ENCODE peak calls at places on chromosomes 13 and 19, in four cellular contexts. One of them, this sample, is unnamed.

GRCh38 chr13:101210774-101211173 is 205.5 kb downstream of the NALCN start:
- DNase-seq in colonic mucosa: no peak
- DNase-seq in stimulated activated CD4-positive, alpha-beta T cell treated with anti-CD3 and anti-CD28 coated beads, Interleukin-2, amount 100 ng/mL, for 48 hours: no peak
- DNase-seq in activated CD8-positive, alpha-beta memory T cell treated with anti-CD3 and anti-CD28 coated beads for 24 hours: no peak
- DNase-seq in this sample: no peak

GRCh38 chr19:7676376-7676775 is 514 bp upstream of the MCEMP1 start:
- DNase-seq in colonic mucosa: no peak
- DNase-seq in activated CD8-positive, alpha-beta memory T cell treated with anti-CD3 and anti-CD28 coated beads for 24 hours: no peak
- DNase-seq in stimulated activated CD4-positive, alpha-beta T cell treated with anti-CD3 and anti-CD28 coated beads, Interleukin-2, amount 100 ng/mL, for 48 hours: no peak
- DNase-seq in this sample: no peak

GRCh38 chr19:13817615-13818371 is 22.6 kb downstream of the ZSWIM4 start:
- DNase-seq in colonic mucosa: peak; percentile 92
- DNase-seq in stimulated activated CD4-positive, alpha-beta T cell treated with anti-CD3 and anti-CD28 coated beads, Interleukin-2, amount 100 ng/mL, for 48 hours: no peak
- DNase-seq in activated CD8-positive, alpha-beta memory T cell treated with anti-CD3 and anti-CD28 coated beads for 24 hours: peak; percentile 69
- DNase-seq in this sample: no peak

GRCh38 chr19:42349378-42350107 is 24.1 kb downstream of the MEGF8 start:
- DNase-seq in activated CD8-positive, alpha-beta memory T cell treated with anti-CD3 and anti-CD28 coated beads for 24 hours: no peak
- DNase-seq in colonic mucosa: no peak
- DNase-seq in stimulated activated CD4-positive, alpha-beta T cell treated with anti-CD3 and anti-CD28 coated beads, Interleukin-2, amount 100 ng/mL, for 48 hours: no peak
- DNase-seq in this sample: no peak

GRCh38 chr19:16369664-16370576 is 45.3 kb downstream of the KLF2 start:
- DNase-seq in colonic mucosa: no peak
- DNase-seq in activated CD8-positive, alpha-beta memory T cell treated with anti-CD3 and anti-CD28 coated beads for 24 hours: no peak
- DNase-seq in stimulated activated CD4-positive, alpha-beta T cell treated with anti-CD3 and anti-CD28 coated beads, Interleukin-2, amount 100 ng/mL, for 48 hours: no peak
- DNase-seq in this sample: no peak

GRCh38 chr13:39462456-39462855 is 140.5 kb downstream of the LHFPL6 start:
- DNase-seq in stimulated activated CD4-positive, alpha-beta T cell treated with anti-CD3 and anti-CD28 coated beads, Interleukin-2, amount 100 ng/mL, for 48 hours: no peak
- DNase-seq in colonic mucosa: no peak
- DNase-seq in activated CD8-positive, alpha-beta memory T cell treated with anti-CD3 and anti-CD28 coated beads for 24 hours: no peak
- DNase-seq in this sample: no peak

GRCh38 chr19:49347835-49348234 is 12.6 kb downstream of the CD37 start:
- DNase-seq in activated CD8-positive, alpha-beta memory T cell treated with anti-CD3 and anti-CD28 coated beads for 24 hours: no peak
- DNase-seq in stimulated activated CD4-positive, alpha-beta T cell treated with anti-CD3 and anti-CD28 coated beads, Interleukin-2, amount 100 ng/mL, for 48 hours: no peak
- DNase-seq in colonic mucosa: no peak
- DNase-seq in this sample: peak; percentile 39

GRCh38 chr13:43122706-43123268 is 99.4 kb downstream of the DNAJC15 start:
- DNase-seq in stimulated activated CD4-positive, alpha-beta T cell treated with anti-CD3 and anti-CD28 coated beads, Interleukin-2, amount 100 ng/mL, for 48 hours: no peak
- DNase-seq in activated CD8-positive, alpha-beta memory T cell treated with anti-CD3 and anti-CD28 coated beads for 24 hours: no peak
- DNase-seq in colonic mucosa: no peak
- DNase-seq in this sample: no peak

GRCh38 chr19:13817018-13817614 is 21.9 kb downstream of the ZSWIM4 start:
- DNase-seq in colonic mucosa: peak; percentile 89
- DNase-seq in stimulated activated CD4-positive, alpha-beta T cell treated with anti-CD3 and anti-CD28 coated beads, Interleukin-2, amount 100 ng/mL, for 48 hours: no peak
- DNase-seq in activated CD8-positive, alpha-beta memory T cell treated with anti-CD3 and anti-CD28 coated beads for 24 hours: no peak
- DNase-seq in this sample: no peak

GRCh38 chr13:107743983-107744382 is 471.4 kb downstream of the LIG4 start:
- DNase-seq in colonic mucosa: no peak
- DNase-seq in activated CD8-positive, alpha-beta memory T cell treated with anti-CD3 and anti-CD28 coated beads for 24 hours: no peak
- DNase-seq in stimulated activated CD4-positive, alpha-beta T cell treated with anti-CD3 and anti-CD28 coated beads, Interleukin-2, amount 100 ng/mL, for 48 hours: no peak
- DNase-seq in this sample: no peak

GRCh38 chr13:29595380-29596063 is at the start of gene SLC7A1:
- DNase-seq in activated CD8-positive, alpha-beta memory T cell treated with anti-CD3 and anti-CD28 coated beads for 24 hours: peak; percentile 91
- DNase-seq in stimulated activated CD4-positive, alpha-beta T cell treated with anti-CD3 and anti-CD28 coated beads, Interleukin-2, amount 100 ng/mL, for 48 hours: peak; percentile 81
- DNase-seq in colonic mucosa: peak; percentile 77
- DNase-seq in this sample: peak; percentile 84

GRCh38 chr13:95921485-95921884 is 131.7 kb downstream of the UGGT2 start:
- DNase-seq in stimulated activated CD4-positive, alpha-beta T cell treated with anti-CD3 and anti-CD28 coated beads, Interleukin-2, amount 100 ng/mL, for 48 hours: no peak
- DNase-seq in colonic mucosa: no peak
- DNase-seq in activated CD8-positive, alpha-beta memory T cell treated with anti-CD3 and anti-CD28 coated beads for 24 hours: no peak
- DNase-seq in this sample: no peak

GRCh38 chr19:13154241-13154778 is 4.1 kb downstream of the IER2 start:
- DNase-seq in stimulated activated CD4-positive, alpha-beta T cell treated with anti-CD3 and anti-CD28 coated beads, Interleukin-2, amount 100 ng/mL, for 48 hours: peak; percentile 68
- DNase-seq in activated CD8-positive, alpha-beta memory T cell treated with anti-CD3 and anti-CD28 coated beads for 24 hours: peak; percentile 85
- DNase-seq in colonic mucosa: peak; percentile 93
- DNase-seq in this sample: no peak

GRCh38 chr19:54114340-54114826 is 1.1 kb downstream of the TFPT start:
- DNase-seq in colonic mucosa: peak; percentile 53
- DNase-seq in stimulated activated CD4-positive, alpha-beta T cell treated with anti-CD3 and anti-CD28 coated beads, Interleukin-2, amount 100 ng/mL, for 48 hours: no peak
- DNase-seq in activated CD8-positive, alpha-beta memory T cell treated with anti-CD3 and anti-CD28 coated beads for 24 hours: peak; percentile 73
- DNase-seq in this sample: peak; percentile 55

GRCh38 chr19:12000152-12000981 is 35.1 kb downstream of the ZNF433 start:
- DNase-seq in colonic mucosa: no peak
- DNase-seq in stimulated activated CD4-positive, alpha-beta T cell treated with anti-CD3 and anti-CD28 coated beads, Interleukin-2, amount 100 ng/mL, for 48 hours: no peak
- DNase-seq in activated CD8-positive, alpha-beta memory T cell treated with anti-CD3 and anti-CD28 coated beads for 24 hours: no peak
- DNase-seq in this sample: no peak